ENCODE peak calls at places on chromosomes 11 and 22, in eight cellular contexts. H is right cardiac atrium, Q is tibial artery, E is OCI-LY7, I is IMR-90, L is suprapubic skin, T is HCT116, V is AG04449. F is an unnamed sample.

GRCh38 chr11:86802601-86803051 is 2.3 kb downstream of the PRSS23 start:
- DNase-seq in H (no peak), Q (no peak), E (peak; percentile 5), I (peak; percentile 57), L (no peak), T (peak; percentile 53), V (no peak), F (peak; percentile 77)

GRCh38 chr11:31805037-31805628 is 6.0 kb downstream of the PAX6 start:
- DNase-seq in H (peak; percentile 46), Q (no peak), E (no peak), I (no peak), L (no peak), T (no peak), V (no peak), F (no peak)

GRCh38 chr11:18172686-18173085 is at the start of gene MRGPRX4:
- DNase-seq in H (no peak), Q (no peak), E (no peak), I (no peak), L (no peak), T (no peak), V (no peak), F (no peak)

GRCh38 chr11:1231396-1232327 is 8.8 kb downstream of the MUC5B start:
- DNase-seq in H (peak; percentile 62), Q (no peak), E (no peak), I (no peak), L (peak; percentile 72), T (no peak), V (no peak), F (no peak)

GRCh38 chr11:46659908-46660307 is 40.5 kb downstream of the ARHGAP1 start:
- DNase-seq in H (no peak), Q (peak; percentile 74), E (no peak), I (peak; percentile 84), L (peak; percentile 68), T (no peak), V (peak; percentile 70), F (no peak)

GRCh38 chr22:34696557-34696956 is 369.4 kb upstream of the ISX start:
- DNase-seq in H (no peak), Q (no peak), E (peak; percentile 6), I (no peak), L (no peak), T (no peak), V (no peak), F (no peak)

GRCh38 chr11:92269021-92269420 is 44.4 kb downstream of the FAT3 start:
- DNase-seq in H (no peak), Q (no peak), E (no peak), I (peak; percentile 42), L (no peak), T (no peak), V (peak; percentile 42), F (peak; percentile 46)

GRCh38 chr11:122917311-122917710 is 34.8 kb downstream of the JHY start:
- DNase-seq in H (no peak), Q (no peak), E (no peak), I (peak; percentile 32), L (no peak), T (no peak), V (no peak), F (peak; percentile 83)

GRCh38 chr22:23288301-23289129 is 108.2 kb downstream of the BCR start:
- DNase-seq in H (peak; percentile 49), Q (no peak), E (no peak), I (no peak), L (no peak), T (no peak), V (no peak), F (no peak)

GRCh38 chr22:46824348-46824909 is 62.0 kb downstream of the TBC1D22A start:
- DNase-seq in H (no peak), Q (no peak), E (no peak), I (no peak), L (no peak), T (no peak), V (no peak), F (no peak)

GRCh38 chr22:22927196-22927887 is 39.7 kb downstream of the IGLL5 start:
- DNase-seq in H (peak; percentile 26), Q (no peak), E (no peak), I (no peak), L (no peak), T (no peak), V (no peak), F (no peak)

GRCh38 chr11:113505541-113506375 is 30.6 kb upstream of the DRD2 start:
- DNase-seq in H (no peak), Q (no peak), E (no peak), I (peak; percentile 36), L (no peak), T (peak; percentile 22), V (no peak), F (peak; percentile 66)

GRCh38 chr11:16292167-16292859 is 64.0 kb downstream of the SOX6 start:
- DNase-seq in H (no peak), Q (no peak), E (no peak), I (no peak), L (no peak), T (no peak), V (no peak), F (no peak)

GRCh38 chr11:84437129-84438123 is 1151.3 kb upstream of the CCDC90B start:
- DNase-seq in H (peak; percentile 48), Q (no peak), E (peak; percentile 15), I (no peak), L (peak; percentile 69), T (no peak), V (no peak), F (peak; percentile 45)

GRCh38 chr11:579830-580601 is 3.7 kb downstream of the PHRF1 start:
- DNase-seq in H (no peak), Q (no peak), E (no peak), I (peak; percentile 25), L (no peak), T (no peak), V (no peak), F (no peak)

GRCh38 chr11:45800261-45800660 is 4.7 kb upstream of the SLC35C1 start:
- DNase-seq in H (no peak), Q (no peak), E (no peak), I (no peak), L (no peak), T (no peak), V (no peak), F (no peak)

GRCh38 chr11:94845622-94846021 is 77.5 kb downstream of the AMOTL1 start:
- DNase-seq in H (no peak), Q (no peak), E (no peak), I (peak; percentile 89), L (no peak), T (no peak), V (peak; percentile 62), F (peak; percentile 94)

GRCh38 chr22:43867839-43868652 is 5.7 kb upstream of the SULT4A1 start:
- DNase-seq in H (peak; percentile 84), Q (peak; percentile 33), E (peak; percentile 36), I (peak; percentile 73), L (no peak), T (no peak), V (no peak), F (peak; percentile 72)

GRCh38 chr22:49969751-49970527 is 9.4 kb downstream of the PIM3 start:
- DNase-seq in H (peak; percentile 63), Q (peak; percentile 19), E (no peak), I (no peak), L (peak; percentile 70), T (no peak), V (no peak), F (no peak)

GRCh38 chr11:82194521-82194920 is 539.1 kb downstream of the FAM181B start:
- DNase-seq in H (no peak), Q (no peak), E (peak; percentile 8), I (no peak), L (no peak), T (no peak), V (no peak), F (no peak)

GRCh38 chr11:14774738-14775137 is 117.3 kb downstream of the CYP2R1 start:
- DNase-seq in H (no peak), Q (no peak), E (no peak), I (peak; percentile 3), L (no peak), T (no peak), V (no peak), F (peak; percentile 86)

GRCh38 chr22:48603621-48604320 is 1223.9 kb downstream of the BRD1 start:
- DNase-seq in H (no peak), Q (no peak), E (no peak), I (no peak), L (no peak), T (no peak), V (no peak), F (no peak)

GRCh38 chr22:46815896-46816721 is 53.7 kb downstream of the TBC1D22A start:
- DNase-seq in H (peak; percentile 65), Q (no peak), E (no peak), I (peak; percentile 66), L (no peak), T (no peak), V (no peak), F (no peak)

GRCh38 chr11:128462802-128463385 is 124.5 kb downstream of the ETS1 start:
- DNase-seq in H (no peak), Q (no peak), E (no peak), I (no peak), L (no peak), T (no peak), V (no peak), F (no peak)

GRCh38 chr11:66211100-66211499 is 57.3 kb upstream of the RAB1B start:
- DNase-seq in H (no peak), Q (no peak), E (no peak), I (no peak), L (peak; percentile 13), T (no peak), V (no peak), F (no peak)
- H3K4me3 ChIP-seq in H (no peak overlapping the region), Q (no peak overlapping the region), E (no peak overlapping the region), I (no peak overlapping the region), L (no peak overlapping the region), T (no peak overlapping the region), V (no peak overlapping the region), F (no peak overlapping the region)

DNA sequence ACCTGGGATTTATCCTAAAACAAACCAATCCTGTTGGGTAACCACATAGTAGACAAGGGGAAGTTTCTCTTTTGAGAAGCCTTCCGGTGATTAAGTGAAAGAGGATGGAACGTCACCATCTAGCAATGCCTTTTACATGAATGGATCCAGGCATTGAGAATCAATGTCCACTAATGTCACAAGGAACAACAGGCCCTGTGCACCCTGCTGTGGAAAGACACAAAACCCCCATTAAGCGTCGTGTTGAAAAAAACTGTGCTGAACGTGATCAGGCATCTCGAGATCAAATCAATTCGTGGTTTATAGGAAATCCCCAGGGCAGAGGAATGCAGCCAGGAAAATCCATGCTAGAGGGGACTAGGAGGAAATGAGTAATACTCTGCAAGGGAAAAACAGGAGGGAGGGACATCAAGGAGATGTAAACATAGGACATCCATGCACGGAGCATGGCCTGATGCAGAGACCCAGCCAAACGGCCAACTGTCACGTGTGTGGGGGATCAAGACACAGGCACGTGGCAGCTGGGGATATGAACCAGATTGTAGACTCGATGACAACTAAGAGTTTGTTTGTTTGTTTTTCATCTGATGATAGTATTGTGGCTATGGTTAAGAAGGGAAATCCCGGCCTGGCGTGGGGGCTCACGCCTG is 38.6 kb upstream of the CARS1 start:
- DNase-seq in H (peak; percentile 68), Q (peak; percentile 52), E (no peak), I (peak; percentile 91), L (peak; percentile 59), T (no peak), V (no peak), F (peak; percentile 55)
- H3K4me3 ChIP-seq in H (no peak overlapping the region), Q (no peak overlapping the region), E (no peak overlapping the region), I (peak overlapping the region; percentile 14), L (no peak overlapping the region), T (no peak overlapping the region), V (no peak overlapping the region), F (no peak overlapping the region)

GRCh38 chr22:19179472-19180048 is 1.0 kb upstream of the SLC25A1 start:
- DNase-seq in H (peak; percentile 90), Q (peak; percentile 78), E (peak; percentile 84), I (peak; percentile 85), L (no peak), T (peak; percentile 57), V (no peak), F (peak; percentile 79)
- H3K4me3 ChIP-seq in H (peak overlapping the region; percentile 91), Q (peak overlapping the region; percentile 78), E (peak overlapping the region; percentile 88), I (peak overlapping the region; percentile 46), L (peak overlapping the region; percentile 94), T (peak overlapping the region; percentile 67), V (peak overlapping the region; percentile 71), F (peak overlapping the region; percentile 51)

GRCh38 chr11:6320411-6321207 is at the start of gene CAVIN3:
- DNase-seq in H (peak; percentile 97), Q (peak; percentile 90), E (no peak), I (peak; percentile 85), L (peak; percentile 92), T (peak; percentile 48), V (no peak), F (peak; percentile 89)
- H3K4me3 ChIP-seq in H (peak within 1 kb of the TSS; percentile 53), Q (peak within 1 kb of the TSS; percentile 65), E (no peak within 1 kb of the TSS), I (peak within 1 kb of the TSS; percentile 69), L (peak within 1 kb of the TSS; percentile 69), T (peak within 1 kb of the TSS; percentile 49), V (peak within 1 kb of the TSS; percentile 75), F (peak within 1 kb of the TSS; percentile 55)

F was measured in epithelial cell of esophagus.